ENCODE peak calls at places on chromosomes 4 and X, in four cellular contexts. One of them, this sample, is unnamed.

GRCh38 chr4:1975391-1975801 is 33.4 kb downstream of the NELFA start:
- DNase-seq in neuronal stem cell: no peak
- DNase-seq in IMR-90: no peak
- DNase-seq in hepatocyte: no peak
- DNase-seq in this sample: no peak

GRCh38 chrX:109997786-109998452 is 5.0 kb upstream of the TMEM164 start:
- DNase-seq in neuronal stem cell: no peak
- DNase-seq in IMR-90: no peak
- DNase-seq in hepatocyte: no peak
- DNase-seq in this sample: peak

GRCh38 chr4:147822128-147822527 is 90.2 kb downstream of the ARHGAP10 start:
- DNase-seq in IMR-90: peak
- DNase-seq in hepatocyte: peak
- DNase-seq in neuronal stem cell: no peak
- DNase-seq in this sample: no peak

GRCh38 chrX:32614707-32615106 is 596.6 kb downstream of the DMD start:
- DNase-seq in hepatocyte: no peak
- DNase-seq in IMR-90: no peak
- DNase-seq in neuronal stem cell: no peak
- DNase-seq in this sample: no peak

GRCh38 chrX:151359931-151360871 is 36.8 kb upstream of the VMA21 start:
- DNase-seq in IMR-90: no peak
- DNase-seq in neuronal stem cell: peak
- DNase-seq in hepatocyte: peak
- DNase-seq in this sample: peak

GRCh38 chr4:115456228-115456627 is 342.8 kb upstream of the NDST4 start:
- DNase-seq in IMR-90: no peak
- DNase-seq in hepatocyte: no peak
- DNase-seq in neuronal stem cell: no peak
- DNase-seq in this sample: no peak

GRCh38 chr4:147040874-147041273 is 95.2 kb upstream of the TTC29 start:
- DNase-seq in neuronal stem cell: no peak
- DNase-seq in hepatocyte: no peak
- DNase-seq in IMR-90: no peak
- DNase-seq in this sample: no peak

GRCh38 chr4:18442957-18443356 is 421.4 kb upstream of the LCORL start:
- DNase-seq in hepatocyte: no peak
- DNase-seq in neuronal stem cell: no peak
- DNase-seq in IMR-90: no peak
- DNase-seq in this sample: no peak

GRCh38 chr4:122328893-122329292 is 49.9 kb upstream of the ADAD1 start:
- DNase-seq in hepatocyte: no peak
- DNase-seq in neuronal stem cell: no peak
- DNase-seq in IMR-90: no peak
- DNase-seq in this sample: no peak

GRCh38 chrX:117743469-117744251 is 372.9 kb downstream of the KLHL13 start:
- DNase-seq in neuronal stem cell: no peak
- DNase-seq in IMR-90: peak
- DNase-seq in hepatocyte: peak
- DNase-seq in this sample: peak

GRCh38 chr4:76681996-76682395 is 215.9 kb downstream of the SOWAHB start:
- DNase-seq in IMR-90: no peak
- DNase-seq in hepatocyte: no peak
- DNase-seq in neuronal stem cell: no peak
- DNase-seq in this sample: no peak

GRCh38 chrX:45668686-45669443 is 468.2 kb upstream of the DIPK2B start:
- DNase-seq in neuronal stem cell: no peak
- DNase-seq in IMR-90: peak
- DNase-seq in hepatocyte: no peak
- DNase-seq in this sample: no peak

GRCh38 chr4:172225457-172225856 is 412.3 kb downstream of the GALNTL6 start:
- DNase-seq in hepatocyte: no peak
- DNase-seq in neuronal stem cell: no peak
- DNase-seq in IMR-90: no peak
- DNase-seq in this sample: no peak

GRCh38 chr4:183467246-183467645 is 22.8 kb downstream of the CDKN2AIP start:
- DNase-seq in IMR-90: no peak
- DNase-seq in hepatocyte: no peak
- DNase-seq in neuronal stem cell: no peak
- DNase-seq in this sample: no peak

GRCh38 chr4:75244325-75244724 is 269.9 kb downstream of the RCHY1 start:
- DNase-seq in hepatocyte: no peak
- DNase-seq in IMR-90: no peak
- DNase-seq in neuronal stem cell: no peak
- DNase-seq in this sample: no peak

GRCh38 chr4:184899261-184900134 is 73.7 kb upstream of the ACSL1 start:
- DNase-seq in hepatocyte: no peak
- DNase-seq in IMR-90: peak
- DNase-seq in neuronal stem cell: no peak
- DNase-seq in this sample: no peak

GRCh38 chrX:48468247-48468671 is 1.8 kb downstream of the SLC38A5 start:
- DNase-seq in hepatocyte: no peak
- DNase-seq in IMR-90: no peak
- DNase-seq in neuronal stem cell: no peak
- DNase-seq in this sample: peak

GRCh38 chr4:120977435-120977997 is 55.0 kb upstream of the PRDM5 start:
- DNase-seq in hepatocyte: peak
- DNase-seq in IMR-90: peak
- DNase-seq in neuronal stem cell: no peak
- DNase-seq in this sample: peak

GRCh38 chrX:102067966-102068723 is 57.3 kb upstream of the TCEAL2 start:
- DNase-seq in neuronal stem cell: no peak
- DNase-seq in hepatocyte: peak
- DNase-seq in IMR-90: peak
- DNase-seq in this sample: peak

GRCh38 chr4:21469438-21470032 is 479.0 kb downstream of the KCNIP4 start:
- DNase-seq in hepatocyte: peak
- DNase-seq in IMR-90: no peak
- DNase-seq in neuronal stem cell: no peak
- DNase-seq in this sample: peak

GRCh38 chr4:22502895-22503814 is 12.7 kb downstream of the ADGRA3 start:
- DNase-seq in hepatocyte: no peak
- DNase-seq in IMR-90: peak
- DNase-seq in neuronal stem cell: no peak
- DNase-seq in this sample: no peak

GRCh38 chrX:151098996-151099395 is 77.4 kb upstream of the GPR50 start:
- DNase-seq in hepatocyte: no peak
- DNase-seq in neuronal stem cell: no peak
- DNase-seq in IMR-90: no peak
- DNase-seq in this sample: no peak

GRCh38 chr4:6257243-6258025 is 12.2 kb upstream of the WFS1 start:
- DNase-seq in IMR-90: no peak
- DNase-seq in hepatocyte: no peak
- DNase-seq in neuronal stem cell: no peak
- DNase-seq in this sample: peak

GRCh38 chr4:17687237-17687857 is 72.9 kb downstream of the MED28 start:
- DNase-seq in IMR-90: no peak
- DNase-seq in hepatocyte: no peak
- DNase-seq in neuronal stem cell: no peak
- DNase-seq in this sample: no peak

GRCh38 chrX:52979993-52980392 is 21.7 kb upstream of the FAM156A start:
- DNase-seq in IMR-90: no peak
- DNase-seq in neuronal stem cell: no peak
- DNase-seq in hepatocyte: no peak
- DNase-seq in this sample: peak

GRCh38 chr4:144633215-144633614 is 12.7 kb upstream of the HHIP start:
- DNase-seq in hepatocyte: no peak
- DNase-seq in neuronal stem cell: no peak
- DNase-seq in IMR-90: no peak
- DNase-seq in this sample: no peak

GRCh38 chr4:54635329-54635728 is 22.4 kb upstream of the KIT start:
- DNase-seq in hepatocyte: no peak
- DNase-seq in neuronal stem cell: no peak
- DNase-seq in IMR-90: no peak
- DNase-seq in this sample: no peak

GRCh38 chr4:77776182-77777134 is 42.7 kb downstream of the CNOT6L start:
- DNase-seq in hepatocyte: no peak
- DNase-seq in IMR-90: peak
- DNase-seq in neuronal stem cell: no peak
- DNase-seq in this sample: no peak

GRCh38 chr4:159328766-159329165 is 225.9 kb downstream of the RAPGEF2 start:
- DNase-seq in neuronal stem cell: no peak
- DNase-seq in IMR-90: no peak
- DNase-seq in hepatocyte: no peak
- DNase-seq in this sample: no peak

GRCh38 chrX:134670241-134670811 is 12.1 kb upstream of the PLAC1 start:
- DNase-seq in hepatocyte: peak
- DNase-seq in IMR-90: peak
- DNase-seq in neuronal stem cell: no peak
- DNase-seq in this sample: peak

GRCh38 chr4:74408639-74409038 is 36.3 kb upstream of the AREG start:
- DNase-seq in hepatocyte: no peak
- DNase-seq in neuronal stem cell: no peak
- DNase-seq in IMR-90: peak
- DNase-seq in this sample: no peak

GRCh38 chrX:148695362-148695761 is 194.9 kb downstream of the AFF2 start:
- DNase-seq in hepatocyte: no peak
- DNase-seq in IMR-90: no peak
- DNase-seq in neuronal stem cell: no peak
- DNase-seq in this sample: no peak

GRCh38 chr4:123127865-123128264 is 205.5 kb upstream of the NUDT6 start:
- DNase-seq in hepatocyte: no peak
- DNase-seq in neuronal stem cell: no peak
- DNase-seq in IMR-90: no peak
- DNase-seq in this sample: no peak

GRCh38 chr4:20095805-20096541 is 155.7 kb upstream of the SLIT2 start:
- DNase-seq in neuronal stem cell: no peak
- DNase-seq in hepatocyte: no peak
- DNase-seq in IMR-90: peak
- DNase-seq in this sample: no peak

GRCh38 chrX:11908371-11908770 is 150.3 kb downstream of the MSL3 start:
- DNase-seq in neuronal stem cell: no peak
- DNase-seq in hepatocyte: peak
- DNase-seq in IMR-90: no peak
- DNase-seq in this sample: peak

GRCh38 chr4:23728393-23728792 is 161.5 kb downstream of the PPARGC1A start:
- DNase-seq in IMR-90: peak
- DNase-seq in hepatocyte: no peak
- DNase-seq in neuronal stem cell: no peak
- DNase-seq in this sample: no peak

GRCh38 chrX:9654928-9655327 is 110.7 kb downstream of the GPR143 start:
- DNase-seq in hepatocyte: no peak
- DNase-seq in IMR-90: no peak
- DNase-seq in neuronal stem cell: no peak
- DNase-seq in this sample: no peak
- H3K27ac ChIP-seq in hepatocyte: no peak
- H3K27ac ChIP-seq in IMR-90: no peak
- H3K27ac ChIP-seq in neuronal stem cell: no peak
- H3K27ac ChIP-seq in this sample: no peak

DNA sequence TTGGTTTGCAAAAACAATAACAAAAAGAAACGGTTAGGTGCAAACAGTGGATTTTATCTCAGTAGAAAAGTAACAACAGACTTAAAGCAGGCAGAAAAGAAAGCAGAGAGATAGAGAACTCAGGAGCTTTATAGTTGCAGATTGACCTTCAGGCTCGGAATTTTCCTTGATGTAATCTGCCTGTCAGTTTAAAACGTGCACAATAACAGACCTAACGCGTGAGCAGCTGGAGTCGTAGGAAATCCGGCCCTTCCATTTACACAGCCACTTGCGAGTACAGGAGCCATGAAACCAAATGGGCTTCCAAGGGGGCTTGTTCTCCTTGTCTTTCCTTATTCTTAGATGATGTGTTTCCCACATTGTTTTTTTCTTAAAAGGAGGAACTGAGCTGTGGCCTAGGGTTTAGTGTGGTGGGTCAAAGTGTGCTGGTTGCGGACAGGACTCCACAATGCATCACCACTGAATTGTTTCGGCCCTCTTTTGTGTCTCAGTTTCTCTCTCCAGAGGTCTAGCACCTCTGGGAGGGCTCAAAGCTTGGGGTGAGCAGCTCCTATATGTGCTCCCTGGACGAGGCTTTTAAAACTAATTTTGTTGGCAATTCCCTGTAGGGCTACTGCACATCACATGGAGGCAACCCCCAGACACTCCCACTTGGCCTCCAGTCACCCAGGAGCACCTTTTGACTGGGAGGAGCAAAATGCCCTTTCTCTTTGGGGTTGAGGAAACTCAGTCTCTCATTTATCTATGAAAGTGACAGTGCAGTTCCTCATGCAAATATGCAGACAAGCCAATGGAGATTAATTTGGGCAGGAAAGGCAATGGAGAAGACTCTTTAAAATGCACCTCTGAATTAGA is 13.9 kb upstream of the MPP1 start:
- DNase-seq in hepatocyte: no peak
- DNase-seq in neuronal stem cell: no peak
- DNase-seq in IMR-90: no peak
- DNase-seq in this sample: no peak
- H2AFZ ChIP-seq in hepatocyte: no peak
- H2AFZ ChIP-seq in neuronal stem cell: peak
- H2AFZ ChIP-seq in IMR-90: no peak
- H2AFZ ChIP-seq in this sample: no peak

GRCh38 chrX:154512879-154513553 is 3.0 kb downstream of the FAM3A start:
- DNase-seq in IMR-90: no peak
- DNase-seq in neuronal stem cell: no peak
- DNase-seq in hepatocyte: no peak
- DNase-seq in this sample: no peak
- H3K4me3 ChIP-seq in IMR-90: no peak
- H3K4me3 ChIP-seq in neuronal stem cell: no peak
- H3K4me3 ChIP-seq in hepatocyte: no peak
- H3K4me3 ChIP-seq in this sample: no peak

DNA sequence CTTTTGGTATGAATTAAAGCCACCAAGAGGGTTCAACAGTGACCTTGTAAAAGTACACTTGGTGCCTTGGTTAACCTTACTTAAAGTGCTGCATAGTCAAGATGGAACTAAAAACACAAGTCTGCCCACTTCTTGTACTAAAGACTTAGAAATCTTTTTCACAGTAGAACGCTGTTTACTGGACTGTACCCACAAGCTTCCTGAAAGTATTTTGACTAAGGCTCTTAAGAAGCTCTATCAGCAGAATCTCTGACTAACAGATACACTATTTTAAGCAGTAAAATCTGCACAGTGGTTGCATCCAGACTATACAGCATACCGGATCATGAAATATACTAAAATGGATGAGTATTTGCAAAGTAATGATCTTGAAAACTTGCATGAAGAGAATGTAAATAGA is 7.2 kb downstream of the RAB28 start:
- DNase-seq in neuronal stem cell: no peak
- DNase-seq in hepatocyte: peak
- DNase-seq in IMR-90: peak
- DNase-seq in this sample: no peak
- H3K27ac ChIP-seq in neuronal stem cell: no peak
- H3K27ac ChIP-seq in hepatocyte: no peak
- H3K27ac ChIP-seq in IMR-90: no peak
- H3K27ac ChIP-seq in this sample: no peak

GRCh38 chr4:81131066-81131465 is 84.0 kb downstream of the PRKG2 start:
- DNase-seq in IMR-90: no peak
- DNase-seq in hepatocyte: no peak
- DNase-seq in neuronal stem cell: no peak
- DNase-seq in this sample: no peak
- H2AFZ ChIP-seq in IMR-90: no peak
- H2AFZ ChIP-seq in hepatocyte: no peak
- H2AFZ ChIP-seq in neuronal stem cell: no peak
- H2AFZ ChIP-seq in this sample: peak

This sample was measured in neural progenitor cell.